ENCODE peak calls at places on chromosomes 3 and 15, in four cellular contexts. E is brain microvascular endothelial cell, C is NB4, B is Panc1. X is an unnamed sample.
A peak's percentile ranks its signal among the peaks of the same experiment; 100 is the strongest.

GRCh38 chr3:30401971-30402370 is 204.4 kb upstream of the TGFBR2 start:
- DNase-seq in E (no peak), C (no peak), B (no peak), X (peak; percentile 16)

GRCh38 chr3:141410861-141411771 is 42.8 kb downstream of the ZBTB38 start:
- DNase-seq in E (peak; percentile 64), C (no peak), B (no peak), X (no peak)

GRCh38 chr3:9028134-9028533 is 64.9 kb upstream of the RAD18 start:
- DNase-seq in E (peak; percentile 11), C (no peak), B (no peak), X (peak; percentile 25)

GRCh38 chr15:31239409-31239808 is 87.2 kb upstream of the KLF13 start:
- DNase-seq in E (no peak), C (no peak), B (no peak), X (no peak)

GRCh38 chr15:43985976-43986375 is 159.2 kb downstream of the WDR76 start:
- DNase-seq in E (no peak), C (no peak), B (no peak), X (no peak)

GRCh38 chr3:142560118-142560517 is 18.4 kb downstream of the ATR start:
- DNase-seq in E (no peak), C (no peak), B (no peak), X (no peak)

GRCh38 chr3:32399030-32399620 is 7.5 kb downstream of the CMTM7 start:
- DNase-seq in E (no peak), C (peak; percentile 75), B (no peak), X (no peak)

GRCh38 chr3:34832865-34833508 is 806.3 kb upstream of the ARPP21 start:
- DNase-seq in E (no peak), C (no peak), B (no peak), X (no peak)

GRCh38 chr15:82933576-82933975 is 18.9 kb downstream of the HOMER2 start:
- DNase-seq in E (no peak), C (no peak), B (no peak), X (no peak)

GRCh38 chr15:89654847-89655805 is at the start of gene KIF7:
- DNase-seq in E (peak; percentile 16), C (no peak), B (no peak), X (no peak)

GRCh38 chr15:77507151-77507847 is 86.6 kb downstream of the HMG20A start:
- DNase-seq in E (no peak), C (peak; percentile 25), B (no peak), X (no peak)

DNA sequence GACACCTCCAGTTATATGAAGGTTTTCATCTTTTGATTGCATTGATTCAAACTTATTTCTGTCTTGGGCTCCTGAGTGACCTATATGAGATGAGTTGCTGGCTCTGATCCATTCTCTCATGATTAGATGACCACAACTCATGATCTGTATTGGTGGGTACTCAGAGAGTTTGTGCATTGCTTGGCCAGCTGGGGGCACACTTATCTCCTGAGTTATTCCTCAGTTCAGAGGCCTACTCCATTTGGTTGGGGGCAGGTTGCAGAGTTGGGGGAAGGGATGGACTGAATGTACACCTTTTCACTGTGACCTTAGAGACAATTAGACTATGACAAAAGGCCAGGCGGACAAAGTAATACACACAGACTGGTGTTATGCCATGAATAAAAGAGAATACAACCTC is 166.2 kb upstream of the SEMA6D start:
- DNase-seq in E (no peak), C (no peak), B (no peak), X (no peak)
- TF ChIP-seq CTCF in E (peak; percentile 42), C (peak; percentile 18), B (no peak), X (no peak)

GRCh38 chr3:160677459-160677901 is 520 bp downstream of the ARL14 start:
- DNase-seq in E (peak; percentile 29), C (no peak), B (peak; percentile 60), X (no peak)
- H3K4me3 ChIP-seq in E (no peak overlapping the region), C (no peak overlapping the region), B (peak overlapping the region; percentile 40), X (no peak overlapping the region)

GRCh38 chr3:136802481-136802996 is 16.4 kb upstream of the SLC35G2 start:
- DNase-seq in E (peak; percentile 30), C (no peak), B (no peak), X (no peak)

GRCh38 chr3:136811701-136812100 is 7.2 kb upstream of the SLC35G2 start:
- DNase-seq in E (no peak), C (no peak), B (no peak), X (no peak)

GRCh38 chr3:136804813-136805212 is 14.1 kb upstream of the SLC35G2 start:
- DNase-seq in E (no peak), C (no peak), B (no peak), X (no peak)

GRCh38 chr3:136804164-136804563 is 14.8 kb upstream of the SLC35G2 start:
- DNase-seq in E (no peak), C (no peak), B (no peak), X (no peak)

DNA sequence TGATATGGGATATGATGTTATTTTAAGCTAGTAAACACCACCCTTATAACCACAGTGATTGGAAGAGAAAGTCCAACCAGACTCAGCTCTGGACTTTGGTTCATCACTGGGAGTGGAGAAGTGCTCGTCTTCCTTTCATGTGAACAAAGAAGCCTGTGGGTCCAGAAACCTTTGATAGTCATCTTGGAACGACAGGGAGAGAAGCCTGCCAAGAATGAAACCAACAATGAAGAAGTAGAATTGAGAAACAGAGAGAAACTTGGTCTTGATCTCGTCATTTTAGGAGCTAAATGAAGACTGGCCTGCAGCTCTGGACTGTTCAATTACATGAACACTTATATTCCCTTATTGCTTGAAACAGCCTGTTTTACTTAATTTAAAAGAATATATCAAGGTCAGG is 13.1 kb upstream of the SLC35G2 start:
- DNase-seq in E (no peak), C (no peak), B (no peak), X (no peak)
- TF ChIP-seq CTCF in E (no peak), C (no peak), B (no peak), X (no peak)

GRCh38 chr3:62670351-62670750 is 204.9 kb downstream of the CADPS start:
- DNase-seq in E (no peak), C (no peak), B (no peak), X (peak; percentile 40)

GRCh38 chr3:62662680-62663079 is 212.5 kb downstream of the CADPS start:
- DNase-seq in E (no peak), C (no peak), B (no peak), X (no peak)

GRCh38 chr3:62667714-62668113 is 207.5 kb downstream of the CADPS start:
- DNase-seq in E (no peak), C (peak; percentile 4), B (no peak), X (no peak)

GRCh38 chr3:62669161-62669560 is 206.1 kb downstream of the CADPS start:
- DNase-seq in E (no peak), C (no peak), B (no peak), X (no peak)

DNA sequence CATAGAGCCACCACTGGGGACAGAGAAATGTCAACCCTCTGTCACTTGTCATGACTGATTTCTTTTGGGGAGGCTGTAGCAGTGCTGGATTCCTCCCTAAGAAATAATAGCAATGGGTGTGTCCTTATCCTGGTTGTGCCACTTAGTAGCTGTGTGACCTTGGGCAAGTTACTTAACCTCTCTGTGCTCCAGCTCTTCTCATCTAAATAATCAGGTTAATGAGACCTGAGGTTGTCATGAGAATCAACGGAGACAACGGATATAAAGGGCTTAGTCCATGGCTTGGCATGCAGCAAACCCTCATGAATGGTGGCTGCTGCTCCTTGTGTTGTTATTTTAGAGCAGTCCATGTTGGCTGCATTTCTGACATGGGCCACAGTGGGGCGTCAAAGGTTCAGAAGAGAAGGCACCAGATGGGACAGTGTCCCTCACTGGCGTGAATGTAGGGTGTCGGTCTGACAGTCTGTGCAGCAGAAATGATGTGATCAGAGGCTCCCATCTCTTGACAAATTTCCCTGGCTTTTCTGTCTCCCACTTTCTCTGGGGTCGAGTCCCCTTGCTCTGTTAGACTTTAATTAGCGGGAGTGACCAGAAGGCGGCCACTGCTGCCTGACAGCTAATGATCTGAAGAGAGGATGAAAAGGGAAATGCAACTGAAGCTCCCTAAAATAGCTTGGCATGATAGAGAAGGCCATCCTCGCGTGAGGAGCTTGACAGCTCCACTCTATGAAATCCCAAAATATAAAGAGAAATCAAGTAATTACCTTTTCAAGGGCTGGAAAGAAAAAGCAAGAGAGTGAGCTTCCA is 209.4 kb downstream of the CADPS start:
- DNase-seq in E (peak; percentile 73), C (peak; percentile 55), B (peak; percentile 7), X (peak; percentile 16)
- H3K4me3 ChIP-seq in E (no peak overlapping the region), C (no peak overlapping the region), B (no peak overlapping the region), X (no peak overlapping the region)

GRCh38 chr3:28077566-28077965 is 163.9 kb upstream of the CMC1 start:
- DNase-seq in E (peak; percentile 45), C (peak; percentile 54), B (no peak), X (peak; percentile 5)
- TF ChIP-seq CTCF in E (no peak), C (no peak), B (no peak), X (peak; percentile 33)

X was measured in AG09309.